ENCODE peak calls at places on chromosomes 7 and 10, in eight cellular contexts. L is epithelial cell of esophagus; H is substantia nigra; B is CD4-positive, alpha-beta T cell; P is adrenal gland; Y is EL; Q is iPS DF 6.9; V is stimulated activated CD8-positive, alpha-beta memory T cell treated with anti-CD3 and anti-CD28 coated beads, Interleukin-2, amount 100 ng/mL, for 48 hours. R is an unnamed sample.

GRCh38 chr10:17238445-17239275 is 10.6 kb downstream of the VIM start:
- DNase-seq in L (no peak), H (no peak), P (no peak), B (no peak), Y (peak; percentile 78), Q (no peak), V (no peak), R (no peak)

GRCh38 chr10:22369433-22370072 is 24.3 kb downstream of the SPAG6 start:
- DNase-seq in V (no peak), L (peak; percentile 62), H (no peak), P (no peak), Q (no peak), B (no peak), Y (peak; percentile 6), R (no peak)

GRCh38 chr10:11015371-11015934 is 2.2 kb upstream of the CELF2 start:
- DNase-seq in Y (no peak), P (no peak), H (no peak), L (no peak), B (no peak), Q (no peak), V (no peak), R (no peak)

GRCh38 chr7:147524726-147525245 is 1065.8 kb upstream of the C7orf33 start:
- DNase-seq in P (no peak), V (no peak), Y (no peak), B (no peak), Q (no peak), L (peak; percentile 16), H (no peak), R (no peak)

GRCh38 chr7:1588978-1589377 is 19.1 kb upstream of the PSMG3 start:
- DNase-seq in Q (no peak), Y (no peak), H (no peak), P (no peak), L (no peak), B (no peak), V (no peak), R (no peak)

GRCh38 chr10:23190872-23191763 is 994 bp upstream of the PTF1A start:
- DNase-seq in Q (no peak), H (no peak), P (no peak), B (no peak), L (no peak), V (no peak), Y (no peak), R (no peak)

GRCh38 chr7:151637781-151638261 is 118.1 kb upstream of the RHEB start:
- DNase-seq in Y (no peak), B (no peak), L (no peak), P (peak; percentile 24), V (no peak), Q (no peak), H (no peak), R (no peak)

GRCh38 chr10:59872892-59873463 is 33.4 kb downstream of the CCDC6 start:
- DNase-seq in Y (peak; percentile 85), B (no peak), Q (no peak), L (peak; percentile 76), H (no peak), P (peak; percentile 41), V (no peak), R (no peak)

GRCh38 chr7:71165708-71166107 is 33.8 kb downstream of the GALNT17 start:
- DNase-seq in V (no peak), H (no peak), B (no peak), Y (no peak), L (no peak), Q (no peak), P (no peak), R (no peak)

GRCh38 chr7:716212-716611 is 10.3 kb upstream of the DNAAF5 start:
- DNase-seq in Y (no peak), Q (no peak), B (no peak), V (no peak), L (no peak), P (no peak), H (no peak), R (no peak)

GRCh38 chr7:1357601-1358271 is 101.5 kb downstream of the MICALL2 start:
- DNase-seq in B (no peak), Q (no peak), H (no peak), L (no peak), V (no peak), P (no peak), Y (no peak), R (no peak)

GRCh38 chr7:94313926-94314325 is 80.8 kb upstream of the COL1A2 start:
- DNase-seq in Y (peak; percentile 72), Q (no peak), L (no peak), B (no peak), V (no peak), P (no peak), H (no peak), R (no peak)

GRCh38 chr10:126561499-126562208 is 108.8 kb downstream of the C10orf90 start:
- DNase-seq in L (no peak), Q (no peak), Y (no peak), H (peak; percentile 36), B (no peak), V (no peak), P (no peak), R (no peak)

GRCh38 chr7:44272456-44272855 is 52.9 kb downstream of the CAMK2B start:
- DNase-seq in Q (no peak), P (no peak), V (no peak), H (no peak), Y (no peak), B (no peak), L (no peak), R (no peak)

GRCh38 chr10:119242191-119242590 is 34.8 kb downstream of the GRK5 start:
- DNase-seq in B (no peak), V (no peak), Q (no peak), P (no peak), L (no peak), H (no peak), Y (no peak), R (no peak)

GRCh38 chr7:151385626-151386300 is 24.1 kb downstream of the WDR86 start:
- DNase-seq in Y (no peak), V (no peak), H (no peak), B (no peak), P (no peak), Q (no peak), L (no peak), R (no peak)

GRCh38 chr10:88065384-88066049 is 202.1 kb downstream of the PTEN start:
- DNase-seq in Q (no peak), Y (no peak), B (no peak), L (no peak), V (no peak), P (no peak), H (no peak), R (no peak)

GRCh38 chr10:96720422-96721206 is at the start of gene PIK3AP1:
- DNase-seq in L (no peak), P (peak; percentile 46), Q (no peak), B (peak; percentile 22), Y (peak; percentile 32), V (peak; percentile 25), H (no peak), R (peak; percentile 83)

GRCh38 chr7:45007571-45008328 is 7.7 kb downstream of the CCM2 start:
- DNase-seq in H (no peak), V (no peak), P (no peak), Q (no peak), B (no peak), L (no peak), Y (no peak), R (peak; percentile 58)

GRCh38 chr7:4715385-4715770 is 33.3 kb downstream of the FOXK1 start:
- DNase-seq in V (no peak), Y (no peak), B (no peak), P (peak; percentile 85), H (no peak), Q (no peak), L (peak; percentile 94), R (no peak)

GRCh38 chr7:151742713-151743480 is 134.0 kb downstream of the PRKAG2 start:
- DNase-seq in V (no peak), Q (no peak), P (peak; percentile 25), H (no peak), L (no peak), Y (peak; percentile 21), B (no peak), R (no peak)

GRCh38 chr10:14560794-14561765 is 213.6 kb downstream of the FAM107B start:
- DNase-seq in H (no peak), Q (no peak), L (no peak), B (no peak), V (no peak), Y (no peak), P (no peak), R (no peak)

GRCh38 chr10:78815702-78816334 is 252.9 kb upstream of the ZMIZ1 start:
- DNase-seq in H (no peak), Q (no peak), Y (no peak), B (no peak), P (no peak), V (no peak), L (no peak), R (no peak)

GRCh38 chr10:12638103-12638502 is 288.8 kb downstream of the CAMK1D start:
- DNase-seq in V (no peak), H (no peak), Q (no peak), P (no peak), Y (peak; percentile 3), L (no peak), B (no peak), R (peak; percentile 36)

GRCh38 chr10:133248334-133248715 is 10.7 kb downstream of the VENTX start:
- DNase-seq in B (no peak), Y (no peak), P (no peak), L (no peak), H (no peak), Q (no peak), V (no peak), R (no peak)

GRCh38 chr10:102492983-102493382 is 9.5 kb downstream of the ACTR1A start:
- DNase-seq in Y (no peak), H (peak; percentile 12), P (peak; percentile 30), V (no peak), Q (no peak), L (peak; percentile 82), B (no peak), R (no peak)

GRCh38 chr10:22364407-22364806 is 19.1 kb downstream of the SPAG6 start:
- DNase-seq in L (no peak), V (no peak), Y (no peak), B (no peak), H (no peak), P (no peak), Q (no peak), R (no peak)

GRCh38 chr7:102834999-102835398 is 77.8 kb upstream of the LRRC17 start:
- DNase-seq in Y (peak; percentile 85), H (no peak), B (no peak), L (peak; percentile 92), P (no peak), Q (no peak), V (no peak), R (peak; percentile 16)

GRCh38 chr7:43439631-43440401 is 143.1 kb upstream of the STK17A start:
- DNase-seq in H (no peak), B (peak; percentile 24), Q (peak; percentile 57), P (peak; percentile 35), Y (peak; percentile 46), V (peak; percentile 49), L (peak; percentile 65), R (peak; percentile 56)

GRCh38 chr7:90599038-90599437 is 2.9 kb downstream of the CDK14 start:
- DNase-seq in V (no peak), Q (no peak), L (no peak), H (no peak), Y (peak; percentile 63), B (no peak), P (no peak), R (no peak)

GRCh38 chr7:69208848-69209247 is 389.4 kb upstream of the AUTS2 start:
- DNase-seq in H (no peak), V (no peak), Q (no peak), L (no peak), B (no peak), P (no peak), Y (no peak), R (peak; percentile 73)

GRCh38 chr7:133504825-133505224 is 251.9 kb downstream of the EXOC4 start:
- DNase-seq in L (no peak), B (no peak), H (no peak), P (no peak), Y (peak; percentile 35), V (no peak), Q (no peak), R (no peak)

GRCh38 chr7:81285142-81285871 is 366.5 kb upstream of the SEMA3C start:
- DNase-seq in L (peak; percentile 74), Y (peak; percentile 88), H (no peak), Q (no peak), P (no peak), V (no peak), B (no peak), R (no peak)

GRCh38 chr10:4450169-4450568 is 375.8 kb upstream of the AKR1E2 start:
- DNase-seq in V (no peak), P (no peak), L (no peak), Y (no peak), H (no peak), Q (no peak), B (no peak), R (no peak)